ENCODE peak calls at places on chromosomes 13 and 19, in seven cellular contexts. X is ascending aorta, Z is adrenal gland, N is right lobe of liver, L is dorsolateral prefrontal cortex, K is colonic mucosa, M is cardiac muscle cell. T is an unnamed sample.

GRCh38 chr19:53810187-53810546 is 13.9 kb downstream of the NLRP12 start:
- DNase-seq in X (no peak), K (no peak), Z (no peak), L (no peak), N (no peak), M (no peak), T (no peak)

GRCh38 chr19:15538774-15539173 is 30.4 kb downstream of the CYP4F22 start:
- DNase-seq in M (no peak), L (no peak), N (no peak), X (no peak), Z (no peak), K (no peak), T (peak)

GRCh38 chr19:16160943-16161560 is 12.3 kb downstream of the CIB3 start:
- DNase-seq in M (no peak), Z (peak), X (no peak), N (no peak), K (peak), L (no peak), T (no peak)

GRCh38 chr19:55103190-55103589 is 14.2 kb downstream of the PPP1R12C start:
- DNase-seq in L (no peak), N (no peak), M (no peak), K (no peak), X (no peak), Z (no peak), T (no peak)

GRCh38 chr19:18507727-18508440 is 14.0 kb downstream of the ELL start:
- DNase-seq in L (no peak), N (no peak), K (peak), M (no peak), X (no peak), Z (no peak), T (no peak)

GRCh38 chr13:93915269-93915809 is 564.1 kb downstream of the DCT start:
- DNase-seq in N (no peak), M (no peak), Z (no peak), K (no peak), X (no peak), L (no peak), T (no peak)

GRCh38 chr13:111913790-111914189 is 153.2 kb upstream of the SOX1 start:
- DNase-seq in X (peak), M (no peak), K (peak), N (no peak), Z (no peak), L (peak), T (no peak)

GRCh38 chr19:51148571-51148970 is 6.5 kb downstream of the SIGLEC7 start:
- DNase-seq in Z (no peak), M (no peak), N (no peak), K (no peak), L (no peak), X (no peak), T (no peak)

GRCh38 chr19:20661150-20661819 is at the start of gene ZNF626:
- DNase-seq in Z (peak), L (peak), K (peak), M (peak), X (peak), N (peak), T (peak)

GRCh38 chr13:22926176-22927007 is 254.4 kb upstream of the SGCG start:
- DNase-seq in M (peak), K (peak), X (peak), L (no peak), N (peak), Z (peak), T (no peak)

GRCh38 chr13:108728370-108728769 is 99.0 kb downstream of the MYO16 start:
- DNase-seq in X (no peak), N (no peak), Z (no peak), L (no peak), K (no peak), M (peak), T (no peak)

GRCh38 chr13:73722120-73722519 is 412.1 kb downstream of the KLF12 start:
- DNase-seq in L (no peak), M (no peak), K (no peak), N (no peak), Z (no peak), X (no peak), T (peak)

GRCh38 chr19:57302020-57302465 is 18.2 kb upstream of the ZNF543 start:
- DNase-seq in L (no peak), X (peak), K (no peak), N (no peak), M (no peak), Z (peak), T (no peak)

GRCh38 chr19:29690842-29691241 is 24.2 kb downstream of the C19orf12 start:
- DNase-seq in M (no peak), Z (no peak), L (no peak), X (no peak), K (no peak), N (no peak), T (peak)

GRCh38 chr13:34017231-34017630 is 199.3 kb downstream of the RFC3 start:
- DNase-seq in X (no peak), Z (no peak), M (no peak), L (no peak), K (no peak), N (no peak), T (no peak)

GRCh38 chr13:107104631-107105030 is 536.7 kb upstream of the ARGLU1 start:
- DNase-seq in M (no peak), X (no peak), K (no peak), Z (no peak), L (no peak), N (no peak), T (no peak)

GRCh38 chr19:44112802-44113137 is 429 bp upstream of the ZNF225 start:
- DNase-seq in K (no peak), Z (no peak), L (no peak), X (no peak), N (no peak), M (no peak), T (no peak)

GRCh38 chr19:34367424-34367957 is 2.5 kb downstream of the GPI start:
- DNase-seq in L (no peak), X (no peak), K (no peak), N (no peak), M (no peak), Z (no peak), T (no peak)
- H3K4me3 ChIP-seq in L (peak), X (no peak), K (no peak), N (no peak), M (no peak), Z (no peak), T (no peak)

GRCh38 chr19:45404557-45405434 is at the start of gene PPP1R13L:
- DNase-seq in Z (peak), X (peak), L (no peak), N (peak), M (peak), K (peak), T (peak)

GRCh38 chr19:45403781-45404556 is 900 bp downstream of the PPP1R13L start:
- DNase-seq in K (peak), N (peak), L (no peak), X (peak), M (peak), Z (peak), T (peak)

GRCh38 chr19:45401815-45402468 is 2.9 kb downstream of the PPP1R13L start:
- DNase-seq in L (no peak), N (no peak), X (no peak), M (no peak), Z (no peak), K (no peak), T (no peak)

GRCh38 chr19:45402469-45403070 is 2.3 kb downstream of the PPP1R13L start:
- DNase-seq in X (no peak), K (peak), M (peak), L (no peak), N (peak), Z (no peak), T (peak)

DNA sequence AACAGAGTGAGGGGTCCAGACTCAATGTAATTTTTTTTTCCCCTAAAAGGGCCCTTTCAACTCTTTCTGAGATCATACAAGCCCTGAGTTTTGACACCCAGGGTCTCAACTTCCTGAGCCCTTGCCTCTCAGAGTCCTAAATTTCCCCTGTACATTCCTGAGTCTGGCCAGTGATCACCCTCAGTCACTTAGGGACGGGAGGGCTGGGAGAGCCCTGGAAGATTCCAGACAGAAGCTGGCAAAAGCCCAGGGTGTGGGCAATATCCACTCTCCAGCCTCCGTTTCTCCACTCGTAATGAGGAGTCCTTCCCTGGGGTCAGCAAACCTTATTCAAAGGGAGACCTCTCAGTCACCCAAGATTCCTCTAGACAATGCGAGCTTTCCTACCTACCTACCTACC is 1.6 kb downstream of the PPP1R13L start:
- DNase-seq in K (no peak), X (no peak), L (no peak), N (no peak), M (no peak), Z (no peak), T (no peak)
- H3K4me3 ChIP-seq in K (no peak), X (peak), L (no peak), N (no peak), M (no peak), Z (no peak), T (no peak)

GRCh38 chr19:58304255-58304654 is 922 bp upstream of the ERVK3-1 start:
- DNase-seq in N (no peak), M (no peak), X (no peak), Z (no peak), L (no peak), K (no peak), T (no peak)
- H3K4me3 ChIP-seq in N (no peak), M (peak), X (peak), Z (no peak), L (peak), K (no peak), T (no peak)

GRCh38 chr13:99582511-99582910 is 81.2 kb downstream of the TM9SF2 start:
- DNase-seq in K (no peak), Z (no peak), L (no peak), N (no peak), X (no peak), M (no peak), T (no peak)

GRCh38 chr13:99575376-99575775 is 74.1 kb downstream of the TM9SF2 start:
- DNase-seq in L (no peak), Z (no peak), K (no peak), N (no peak), M (no peak), X (no peak), T (no peak)

GRCh38 chr13:99572921-99573320 is 71.6 kb downstream of the TM9SF2 start:
- DNase-seq in L (no peak), Z (no peak), K (no peak), M (no peak), X (no peak), N (no peak), T (no peak)

GRCh38 chr13:99580500-99581268 is 79.4 kb downstream of the TM9SF2 start:
- DNase-seq in M (no peak), Z (no peak), X (no peak), N (no peak), K (no peak), L (no peak), T (no peak)

GRCh38 chr13:99577934-99578917 is 77.0 kb downstream of the TM9SF2 start:
- DNase-seq in L (no peak), M (no peak), X (no peak), K (no peak), Z (peak), N (no peak), T (peak)
- H3K4me3 ChIP-seq in L (no peak), M (no peak), X (no peak), K (no peak), Z (no peak), N (peak), T (no peak)

GRCh38 chr13:99962242-99962641 is 9.3 kb downstream of the ZIC5 start:
- DNase-seq in M (no peak), N (no peak), L (no peak), X (peak), Z (no peak), K (no peak), T (no peak)
- H3K4me3 ChIP-seq in M (no peak), N (no peak), L (no peak), X (no peak), Z (no peak), K (no peak), T (no peak)

T was measured in GM12865.